ENCODE peak calls at places on chromosome 17, in five cellular contexts. One of them, this sample, is unnamed.

GRCh38 chr17:31130286-31131224 is 35.8 kb downstream of the NF1 start:
- DNase-seq in cardiac muscle cell: peak; percentile 40
- DNase-seq in epithelial cell of prostate: no peak
- DNase-seq in SW480: no peak
- DNase-seq in stimulated activated CD8-positive, alpha-beta memory T cell treated with anti-CD3 and anti-CD28 coated beads, Interleukin-4, amount 100 ng/mL, for 48 hours: no peak
- DNase-seq in this sample: no peak

GRCh38 chr17:64213995-64214507 is 49.0 kb downstream of the TEX2 start:
- DNase-seq in cardiac muscle cell: peak; percentile 32
- DNase-seq in epithelial cell of prostate: no peak
- DNase-seq in SW480: no peak
- DNase-seq in stimulated activated CD8-positive, alpha-beta memory T cell treated with anti-CD3 and anti-CD28 coated beads, Interleukin-4, amount 100 ng/mL, for 48 hours: no peak
- DNase-seq in this sample: no peak

GRCh38 chr17:28226563-28226962 is 92.4 kb upstream of the TMEM97 start:
- DNase-seq in cardiac muscle cell: no peak
- DNase-seq in stimulated activated CD8-positive, alpha-beta memory T cell treated with anti-CD3 and anti-CD28 coated beads, Interleukin-4, amount 100 ng/mL, for 48 hours: no peak
- DNase-seq in epithelial cell of prostate: no peak
- DNase-seq in SW480: no peak
- DNase-seq in this sample: no peak

GRCh38 chr17:41464682-41465081 is 2.5 kb downstream of the KRT32 start:
- DNase-seq in stimulated activated CD8-positive, alpha-beta memory T cell treated with anti-CD3 and anti-CD28 coated beads, Interleukin-4, amount 100 ng/mL, for 48 hours: no peak
- DNase-seq in SW480: no peak
- DNase-seq in epithelial cell of prostate: peak; percentile 87
- DNase-seq in cardiac muscle cell: peak; percentile 88
- DNase-seq in this sample: peak; percentile 74

GRCh38 chr17:82177276-82177675 is 35.4 kb downstream of the CCDC57 start:
- DNase-seq in cardiac muscle cell: no peak
- DNase-seq in stimulated activated CD8-positive, alpha-beta memory T cell treated with anti-CD3 and anti-CD28 coated beads, Interleukin-4, amount 100 ng/mL, for 48 hours: no peak
- DNase-seq in SW480: no peak
- DNase-seq in epithelial cell of prostate: no peak
- DNase-seq in this sample: no peak

GRCh38 chr17:32341857-32342602 is at the start of gene C17orf75:
- DNase-seq in SW480: peak; percentile 80
- DNase-seq in cardiac muscle cell: peak; percentile 84
- DNase-seq in stimulated activated CD8-positive, alpha-beta memory T cell treated with anti-CD3 and anti-CD28 coated beads, Interleukin-4, amount 100 ng/mL, for 48 hours: peak; percentile 89
- DNase-seq in epithelial cell of prostate: no peak
- DNase-seq in this sample: peak; percentile 87

GRCh38 chr17:46929413-46929812 is 6.5 kb downstream of the GOSR2 start:
- DNase-seq in cardiac muscle cell: no peak
- DNase-seq in epithelial cell of prostate: peak; percentile 60
- DNase-seq in SW480: no peak
- DNase-seq in stimulated activated CD8-positive, alpha-beta memory T cell treated with anti-CD3 and anti-CD28 coated beads, Interleukin-4, amount 100 ng/mL, for 48 hours: no peak
- DNase-seq in this sample: no peak

GRCh38 chr17:27741361-27741861 is 58.9 kb downstream of the NOS2 start:
- DNase-seq in stimulated activated CD8-positive, alpha-beta memory T cell treated with anti-CD3 and anti-CD28 coated beads, Interleukin-4, amount 100 ng/mL, for 48 hours: no peak
- DNase-seq in SW480: no peak
- DNase-seq in cardiac muscle cell: no peak
- DNase-seq in epithelial cell of prostate: no peak
- DNase-seq in this sample: no peak

GRCh38 chr17:31517524-31517923 is 126.0 kb downstream of the RAB11FIP4 start:
- DNase-seq in stimulated activated CD8-positive, alpha-beta memory T cell treated with anti-CD3 and anti-CD28 coated beads, Interleukin-4, amount 100 ng/mL, for 48 hours: no peak
- DNase-seq in epithelial cell of prostate: no peak
- DNase-seq in SW480: no peak
- DNase-seq in cardiac muscle cell: no peak
- DNase-seq in this sample: peak; percentile 43

GRCh38 chr17:80883831-80884735 is 107.6 kb upstream of the CHMP6 start:
- DNase-seq in SW480: no peak
- DNase-seq in cardiac muscle cell: no peak
- DNase-seq in stimulated activated CD8-positive, alpha-beta memory T cell treated with anti-CD3 and anti-CD28 coated beads, Interleukin-4, amount 100 ng/mL, for 48 hours: no peak
- DNase-seq in epithelial cell of prostate: no peak
- DNase-seq in this sample: no peak

GRCh38 chr17:75059369-75060345 is 12.6 kb downstream of the KCTD2 start:
- DNase-seq in SW480: peak; percentile 52
- DNase-seq in cardiac muscle cell: peak; percentile 75
- DNase-seq in stimulated activated CD8-positive, alpha-beta memory T cell treated with anti-CD3 and anti-CD28 coated beads, Interleukin-4, amount 100 ng/mL, for 48 hours: no peak
- DNase-seq in epithelial cell of prostate: no peak
- DNase-seq in this sample: no peak

This sample was measured in Calu3.